ENCODE peak calls at places on chromosome 1, in six cellular contexts. G, X, T, N, L and J are unnamed samples.

GRCh38 chr1:97721221-97721620 is 199.6 kb downstream of the DPYD start:
- DNase-seq in G (peak; percentile 14), X (no peak), T (peak; percentile 29), N (no peak), L (no peak), J (no peak)

GRCh38 chr1:115705085-115706008 is 63.2 kb downstream of the CASQ2 start:
- DNase-seq in G (no peak), X (no peak), T (no peak), N (no peak), L (no peak), J (no peak)

GRCh38 chr1:27598902-27599528 is 4.9 kb downstream of the AHDC1 start:
- DNase-seq in G (peak; percentile 79), X (peak; percentile 81), T (peak; percentile 76), N (no peak), L (peak; percentile 88), J (no peak)

GRCh38 chr1:30822966-30823581 is 65.5 kb upstream of the LAPTM5 start:
- DNase-seq in G (peak; percentile 36), X (peak; percentile 72), T (no peak), N (no peak), L (no peak), J (no peak)

GRCh38 chr1:89974211-89974610 is 20.7 kb upstream of the ZNF326 start:
- DNase-seq in G (no peak), X (no peak), T (no peak), N (no peak), L (no peak), J (no peak)

GRCh38 chr1:161266096-161266679 is 7.6 kb downstream of the PCP4L1 start:
- DNase-seq in G (no peak), X (peak; percentile 71), T (no peak), N (no peak), L (no peak), J (no peak)

GRCh38 chr1:235275836-235276235 is 52.1 kb downstream of the ARID4B start:
- DNase-seq in G (no peak), X (no peak), T (no peak), N (no peak), L (no peak), J (no peak)

GRCh38 chr1:155466996-155467395 is 95.6 kb downstream of the ASH1L start:
- DNase-seq in G (peak; percentile 84), X (peak; percentile 64), T (peak; percentile 91), N (no peak), L (no peak), J (no peak)

GRCh38 chr1:164565356-164565755 is 6.4 kb downstream of the PBX1 start:
- DNase-seq in G (peak; percentile 22), X (no peak), T (peak; percentile 28), N (no peak), L (no peak), J (no peak)

GRCh38 chr1:33097762-33098161 is 16.8 kb downstream of the AZIN2 start:
- DNase-seq in G (no peak), X (no peak), T (no peak), N (no peak), L (no peak), J (no peak)

GRCh38 chr1:245045087-245045881 is 109.5 kb upstream of the KIF26B start:
- DNase-seq in G (peak; percentile 51), X (peak; percentile 19), T (peak; percentile 49), N (no peak), L (no peak), J (no peak)

GRCh38 chr1:53986458-53986857 is 31.5 kb downstream of the LDLRAD1 start:
- DNase-seq in G (no peak), X (no peak), T (no peak), N (no peak), L (no peak), J (no peak)